ENCODE peak calls at places on chromosomes 4 and X, in six cellular contexts. D is hepatocyte, C is DND-41, I is astrocyte, H is PC-9, A is GM23248. F is an unnamed sample.
A peak's percentile ranks its signal among the peaks of the same experiment; 100 is the strongest.

GRCh38 chr4:124526321-124526720 is 186.2 kb downstream of the ANKRD50 start:
- DNase-seq in C (no peak), A (no peak), D (no peak), I (no peak), H (no peak), F (no peak)

GRCh38 chr4:83830138-83830537 is 294.2 kb downstream of the GPAT3 start:
- DNase-seq in D (peak; percentile 26), H (no peak), A (no peak), C (no peak), I (no peak), F (no peak)

GRCh38 chr4:113979973-113980615 is 647 bp upstream of the ARSJ start:
- DNase-seq in D (no peak), H (no peak), I (peak; percentile 56), A (peak; percentile 34), C (no peak), F (peak; percentile 68)

GRCh38 chr4:151324449-151325319 is 721 bp downstream of the SH3D19 start:
- DNase-seq in C (no peak), D (peak; percentile 89), A (peak; percentile 83), I (peak; percentile 61), H (peak; percentile 82), F (peak; percentile 45)

GRCh38 chrX:150062292-150063137 is 124.2 kb upstream of the EOLA2 start:
- DNase-seq in D (no peak), I (peak; percentile 54), A (peak; percentile 70), H (peak; percentile 72), C (no peak), F (peak; percentile 59)

GRCh38 chrX:20523626-20524312 is 257.1 kb upstream of the RPS6KA3 start:
- DNase-seq in I (no peak), C (peak; percentile 28), A (no peak), H (no peak), D (no peak), F (no peak)

GRCh38 chr4:96154676-96155075 is 314.8 kb downstream of the PDHA2 start:
- DNase-seq in A (no peak), D (no peak), H (no peak), C (no peak), I (peak; percentile 64), F (no peak)

GRCh38 chr4:34362654-34363053 is 1881.7 kb downstream of the ARAP2 start:
- DNase-seq in C (no peak), I (no peak), A (no peak), D (peak; percentile 5), H (no peak), F (no peak)

GRCh38 chr4:107721436-107722090 is 1.5 kb upstream of the PAPSS1 start:
- DNase-seq in H (no peak), C (peak; percentile 28), A (no peak), I (no peak), D (peak; percentile 22), F (no peak)

GRCh38 chr4:173521474-173522159 is 8.4 kb downstream of the HAND2 start:
- DNase-seq in H (no peak), A (no peak), I (no peak), C (no peak), D (no peak), F (no peak)
- TF ChIP-seq EZH2 in H (no peak), A (no peak), I (peak; percentile 66), C (no peak), D (peak; percentile 49), F (no peak)

GRCh38 chr4:126046081-126046614 is 731.4 kb downstream of the FAT4 start:
- DNase-seq in D (no peak), A (peak; percentile 23), H (no peak), C (no peak), I (peak; percentile 41), F (peak; percentile 57)
- H2AFZ ChIP-seq in D (no peak overlapping the region), A (no peak overlapping the region), H (no peak overlapping the region), C (no peak overlapping the region), I (no peak overlapping the region), F (no peak overlapping the region)

GRCh38 chr4:56981795-56982201 is 3.1 kb downstream of the POLR2B start:
- DNase-seq in C (no peak), H (peak; percentile 51), D (no peak), A (peak; percentile 55), I (peak; percentile 77), F (peak; percentile 84)
- H3K4me1 ChIP-seq in C (peaks cover 32% of the 10 kb centered on the region), H (peaks cover 17% of the 10 kb centered on the region), D (peaks cover 10% of the 10 kb centered on the region), A (peaks cover 26% of the 10 kb centered on the region), I (peaks cover 28% of the 10 kb centered on the region), F (peaks cover 5% of the 10 kb centered on the region)

GRCh38 chr4:785332-786073 is 40.4 kb downstream of the CPLX1 start:
- DNase-seq in D (no peak), C (no peak), H (no peak), A (peak; percentile 31), I (no peak), F (no peak)
- TF ChIP-seq EZH2 in D (no peak), C (no peak), H (no peak), A (peak; percentile 46), I (peak; percentile 72), F (peak; percentile 83)

GRCh38 chrX:139933904-139934303 is 1.1 kb upstream of the ATP11C start:
- DNase-seq in D (peak; percentile 32), C (no peak), H (no peak), A (no peak), I (no peak), F (no peak)
- H2AFZ ChIP-seq in D (peak overlapping the region; percentile 29), C (peak overlapping the region; percentile 90), H (peak overlapping the region; percentile 95), A (peak overlapping the region; percentile 96), I (peak overlapping the region; percentile 80), F (peak overlapping the region; percentile 77)

GRCh38 chr4:185218312-185218711 is 8.9 kb downstream of the SNX25 start:
- DNase-seq in A (no peak), H (no peak), C (no peak), I (no peak), D (no peak), F (no peak)
- H3K4me1 ChIP-seq in A (peaks cover 46% of the 10 kb centered on the region), H (no peaks in the 10 kb centered on the region), C (no peaks in the 10 kb centered on the region), I (peaks cover 24% of the 10 kb centered on the region), D (no peaks in the 10 kb centered on the region), F (peaks cover 10% of the 10 kb centered on the region)